ENCODE peak calls at places on chromosomes 4 and X, in seven cellular contexts. One of them, this sample, is unnamed.

GRCh38 chr4:23279377-23279988 is 586.7 kb downstream of the GBA3 start:
- DNase-seq in K562: no peak
- DNase-seq in dorsolateral prefrontal cortex: no peak
- DNase-seq in IMR-90: no peak
- DNase-seq in upper lobe of right lung: no peak
- DNase-seq in GM12878: no peak
- DNase-seq in upper lobe of left lung: no peak
- DNase-seq in this sample: no peak

GRCh38 chr4:69075061-69075792 is 21.0 kb upstream of the UGT2B7 start:
- DNase-seq in K562: no peak
- DNase-seq in dorsolateral prefrontal cortex: no peak
- DNase-seq in IMR-90: peak; percentile 49
- DNase-seq in upper lobe of right lung: no peak
- DNase-seq in GM12878: no peak
- DNase-seq in upper lobe of left lung: no peak
- DNase-seq in this sample: no peak

GRCh38 chrX:11137543-11138139 is 26.5 kb downstream of the HCCS start:
- DNase-seq in K562: no peak
- DNase-seq in dorsolateral prefrontal cortex: no peak
- DNase-seq in IMR-90: peak; percentile 52
- DNase-seq in upper lobe of right lung: no peak
- DNase-seq in GM12878: no peak
- DNase-seq in upper lobe of left lung: no peak
- DNase-seq in this sample: no peak

GRCh38 chr4:112290341-112290740 is 4.6 kb upstream of the TIFA start:
- DNase-seq in K562: no peak
- DNase-seq in dorsolateral prefrontal cortex: no peak
- DNase-seq in IMR-90: no peak
- DNase-seq in upper lobe of right lung: no peak
- DNase-seq in GM12878: no peak
- DNase-seq in upper lobe of left lung: no peak
- DNase-seq in this sample: no peak

GRCh38 chr4:4333265-4333706 is 43.2 kb downstream of the ZBTB49 start:
- DNase-seq in K562: no peak
- DNase-seq in dorsolateral prefrontal cortex: peak; percentile 36
- DNase-seq in IMR-90: peak; percentile 84
- DNase-seq in upper lobe of right lung: peak; percentile 57
- DNase-seq in GM12878: no peak
- DNase-seq in upper lobe of left lung: no peak
- DNase-seq in this sample: no peak

GRCh38 chr4:39227906-39228305 is 45.6 kb downstream of the WDR19 start:
- DNase-seq in K562: no peak
- DNase-seq in dorsolateral prefrontal cortex: no peak
- DNase-seq in IMR-90: peak; percentile 51
- DNase-seq in upper lobe of right lung: no peak
- DNase-seq in GM12878: no peak
- DNase-seq in upper lobe of left lung: no peak
- DNase-seq in this sample: no peak

GRCh38 chr4:52585379-52585778 is 73.7 kb downstream of the USP46 start:
- DNase-seq in K562: no peak
- DNase-seq in dorsolateral prefrontal cortex: no peak
- DNase-seq in IMR-90: no peak
- DNase-seq in upper lobe of right lung: no peak
- DNase-seq in GM12878: no peak
- DNase-seq in upper lobe of left lung: no peak
- DNase-seq in this sample: no peak

GRCh38 chrX:93673869-93674271 is at the start of gene FAM133A:
- DNase-seq in K562: no peak
- DNase-seq in dorsolateral prefrontal cortex: no peak
- DNase-seq in IMR-90: peak; percentile 4
- DNase-seq in upper lobe of right lung: no peak
- DNase-seq in GM12878: no peak
- DNase-seq in upper lobe of left lung: no peak
- DNase-seq in this sample: no peak

GRCh38 chr4:184807261-184807660 is 18.5 kb downstream of the ACSL1 start:
- DNase-seq in K562: no peak
- DNase-seq in dorsolateral prefrontal cortex: no peak
- DNase-seq in IMR-90: no peak
- DNase-seq in upper lobe of right lung: no peak
- DNase-seq in GM12878: no peak
- DNase-seq in upper lobe of left lung: no peak
- DNase-seq in this sample: no peak

GRCh38 chr4:143587703-143588102 is 74.2 kb downstream of the SMARCA5 start:
- DNase-seq in K562: no peak
- DNase-seq in dorsolateral prefrontal cortex: no peak
- DNase-seq in IMR-90: no peak
- DNase-seq in upper lobe of right lung: no peak
- DNase-seq in GM12878: no peak
- DNase-seq in upper lobe of left lung: no peak
- DNase-seq in this sample: no peak

GRCh38 chr4:77634132-77634785 is 28.6 kb downstream of the CXCL13 start:
- DNase-seq in K562: no peak
- DNase-seq in dorsolateral prefrontal cortex: no peak
- DNase-seq in IMR-90: no peak
- DNase-seq in upper lobe of right lung: no peak
- DNase-seq in GM12878: no peak
- DNase-seq in upper lobe of left lung: no peak
- DNase-seq in this sample: no peak

GRCh38 chr4:87150498-87151261 is 69.7 kb downstream of the KLHL8 start:
- DNase-seq in K562: peak; percentile 57
- DNase-seq in dorsolateral prefrontal cortex: no peak
- DNase-seq in IMR-90: peak; percentile 71
- DNase-seq in upper lobe of right lung: no peak
- DNase-seq in GM12878: peak; percentile 35
- DNase-seq in upper lobe of left lung: no peak
- DNase-seq in this sample: no peak

GRCh38 chr4:36651253-36651652 is 369.8 kb downstream of the DTHD1 start:
- DNase-seq in K562: no peak
- DNase-seq in dorsolateral prefrontal cortex: no peak
- DNase-seq in IMR-90: no peak
- DNase-seq in upper lobe of right lung: no peak
- DNase-seq in GM12878: peak; percentile 79
- DNase-seq in upper lobe of left lung: no peak
- DNase-seq in this sample: no peak

GRCh38 chrX:49910344-49910743 is 12.1 kb upstream of the CLCN5 start:
- DNase-seq in K562: no peak
- DNase-seq in dorsolateral prefrontal cortex: no peak
- DNase-seq in IMR-90: no peak
- DNase-seq in upper lobe of right lung: no peak
- DNase-seq in GM12878: no peak
- DNase-seq in upper lobe of left lung: no peak
- DNase-seq in this sample: no peak

GRCh38 chr4:48943387-48943786 is 36.8 kb upstream of the OCIAD2 start:
- DNase-seq in K562: no peak
- DNase-seq in dorsolateral prefrontal cortex: no peak
- DNase-seq in IMR-90: no peak
- DNase-seq in upper lobe of right lung: no peak
- DNase-seq in GM12878: no peak
- DNase-seq in upper lobe of left lung: no peak
- DNase-seq in this sample: no peak

GRCh38 chr4:83328486-83328885 is 6.2 kb downstream of the HPSE start:
- DNase-seq in K562: peak; percentile 21
- DNase-seq in dorsolateral prefrontal cortex: no peak
- DNase-seq in IMR-90: no peak
- DNase-seq in upper lobe of right lung: no peak
- DNase-seq in GM12878: no peak
- DNase-seq in upper lobe of left lung: no peak
- DNase-seq in this sample: no peak

GRCh38 chr4:17780461-17781071 is 855 bp downstream of the FAM184B start:
- DNase-seq in K562: no peak
- DNase-seq in dorsolateral prefrontal cortex: no peak
- DNase-seq in IMR-90: peak; percentile 47
- DNase-seq in upper lobe of right lung: no peak
- DNase-seq in GM12878: no peak
- DNase-seq in upper lobe of left lung: no peak
- DNase-seq in this sample: no peak

GRCh38 chrX:63930140-63930539 is 145.1 kb upstream of the ARHGEF9 start:
- DNase-seq in K562: no peak
- DNase-seq in dorsolateral prefrontal cortex: no peak
- DNase-seq in IMR-90: no peak
- DNase-seq in upper lobe of right lung: no peak
- DNase-seq in GM12878: no peak
- DNase-seq in upper lobe of left lung: no peak
- DNase-seq in this sample: no peak

GRCh38 chr4:101655005-101655404 is 135.5 kb upstream of the BANK1 start:
- DNase-seq in K562: no peak
- DNase-seq in dorsolateral prefrontal cortex: no peak
- DNase-seq in IMR-90: no peak
- DNase-seq in upper lobe of right lung: no peak
- DNase-seq in GM12878: no peak
- DNase-seq in upper lobe of left lung: no peak
- DNase-seq in this sample: no peak

GRCh38 chr4:1329408-1330371 is 17.3 kb upstream of the UVSSA start:
- DNase-seq in K562: no peak
- DNase-seq in dorsolateral prefrontal cortex: no peak
- DNase-seq in IMR-90: no peak
- DNase-seq in upper lobe of right lung: no peak
- DNase-seq in GM12878: no peak
- DNase-seq in upper lobe of left lung: peak; percentile 81
- DNase-seq in this sample: no peak

GRCh38 chrX:113962338-113962737 is 621.5 kb upstream of the HTR2C start:
- DNase-seq in K562: no peak
- DNase-seq in dorsolateral prefrontal cortex: no peak
- DNase-seq in IMR-90: no peak
- DNase-seq in upper lobe of right lung: no peak
- DNase-seq in GM12878: no peak
- DNase-seq in upper lobe of left lung: no peak
- DNase-seq in this sample: no peak
- H3K27ac ChIP-seq in K562: no peak overlapping the region
- H3K27ac ChIP-seq in dorsolateral prefrontal cortex: no peak overlapping the region
- H3K27ac ChIP-seq in IMR-90: no peak overlapping the region
- H3K27ac ChIP-seq in upper lobe of right lung: no peak overlapping the region
- H3K27ac ChIP-seq in GM12878: no peak overlapping the region
- H3K27ac ChIP-seq in upper lobe of left lung: no peak overlapping the region
- H3K27ac ChIP-seq in this sample: no peak overlapping the region

DNA sequence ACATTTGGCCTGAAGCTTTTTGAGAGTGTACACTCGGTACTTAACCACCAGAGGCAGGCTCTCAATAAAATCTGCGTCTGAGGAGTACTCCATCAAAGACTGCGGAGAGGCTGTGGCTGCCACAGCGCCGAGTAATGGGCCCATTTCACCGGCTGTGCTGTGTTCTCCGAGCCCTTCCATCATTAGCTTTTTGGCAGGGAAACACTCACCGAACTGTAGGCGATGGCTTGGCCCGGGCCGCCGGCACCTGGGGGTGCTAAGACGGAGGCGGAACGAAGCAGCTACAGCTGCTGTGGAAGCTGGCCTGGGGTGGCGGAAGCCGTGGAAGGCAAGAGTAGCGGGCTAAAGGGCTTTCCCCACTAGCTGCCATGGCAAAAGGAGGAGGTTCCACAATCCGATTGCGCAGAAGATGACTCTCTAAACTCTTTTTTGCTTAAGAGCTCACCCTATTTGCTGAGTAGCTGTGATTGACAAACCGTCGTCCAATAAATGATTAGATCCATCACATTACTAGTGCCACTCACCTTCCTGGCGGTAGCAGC is 48.5 kb upstream of the PABPC1L2A start:
- DNase-seq in K562: no peak
- DNase-seq in dorsolateral prefrontal cortex: no peak
- DNase-seq in IMR-90: no peak
- DNase-seq in upper lobe of right lung: peak; percentile 61
- DNase-seq in GM12878: no peak
- DNase-seq in upper lobe of left lung: peak; percentile 40
- DNase-seq in this sample: no peak
- TF ChIP-seq CTCF in K562: no peak
- TF ChIP-seq CTCF in dorsolateral prefrontal cortex: no peak
- TF ChIP-seq CTCF in IMR-90: no peak
- TF ChIP-seq CTCF in upper lobe of right lung: no peak
- TF ChIP-seq CTCF in GM12878: no peak
- TF ChIP-seq CTCF in upper lobe of left lung: no peak
- TF ChIP-seq CTCF in this sample: no peak

GRCh38 chrX:154749856-154750255 is 1.0 kb downstream of the GAB3 start:
- DNase-seq in K562: no peak
- DNase-seq in dorsolateral prefrontal cortex: no peak
- DNase-seq in IMR-90: no peak
- DNase-seq in upper lobe of right lung: no peak
- DNase-seq in GM12878: no peak
- DNase-seq in upper lobe of left lung: no peak
- DNase-seq in this sample: no peak
- H3K27ac ChIP-seq in K562: peak overlapping the region; percentile 87
- H3K27ac ChIP-seq in dorsolateral prefrontal cortex: no peak overlapping the region
- H3K27ac ChIP-seq in IMR-90: no peak overlapping the region
- H3K27ac ChIP-seq in upper lobe of right lung: peak overlapping the region; percentile 87
- H3K27ac ChIP-seq in GM12878: no peak overlapping the region
- H3K27ac ChIP-seq in upper lobe of left lung: peak overlapping the region; percentile 82
- H3K27ac ChIP-seq in this sample: peak overlapping the region; percentile 92

GRCh38 chr4:44446801-44447562 is 1.6 kb downstream of the KCTD8 start:
- DNase-seq in K562: no peak
- DNase-seq in dorsolateral prefrontal cortex: no peak
- DNase-seq in IMR-90: no peak
- DNase-seq in upper lobe of right lung: peak; percentile 54
- DNase-seq in GM12878: no peak
- DNase-seq in upper lobe of left lung: peak; percentile 29
- DNase-seq in this sample: peak; percentile 53

GRCh38 chr4:44448548-44449443 is at the start of gene KCTD8:
- DNase-seq in K562: peak; percentile 42
- DNase-seq in dorsolateral prefrontal cortex: peak; percentile 96
- DNase-seq in IMR-90: peak; percentile 39
- DNase-seq in upper lobe of right lung: peak; percentile 87
- DNase-seq in GM12878: peak; percentile 1
- DNase-seq in upper lobe of left lung: peak; percentile 93
- DNase-seq in this sample: peak; percentile 84

GRCh38 chr4:44446191-44446590 is 2.4 kb downstream of the KCTD8 start:
- DNase-seq in K562: no peak
- DNase-seq in dorsolateral prefrontal cortex: no peak
- DNase-seq in IMR-90: no peak
- DNase-seq in upper lobe of right lung: no peak
- DNase-seq in GM12878: no peak
- DNase-seq in upper lobe of left lung: no peak
- DNase-seq in this sample: no peak

DNA sequence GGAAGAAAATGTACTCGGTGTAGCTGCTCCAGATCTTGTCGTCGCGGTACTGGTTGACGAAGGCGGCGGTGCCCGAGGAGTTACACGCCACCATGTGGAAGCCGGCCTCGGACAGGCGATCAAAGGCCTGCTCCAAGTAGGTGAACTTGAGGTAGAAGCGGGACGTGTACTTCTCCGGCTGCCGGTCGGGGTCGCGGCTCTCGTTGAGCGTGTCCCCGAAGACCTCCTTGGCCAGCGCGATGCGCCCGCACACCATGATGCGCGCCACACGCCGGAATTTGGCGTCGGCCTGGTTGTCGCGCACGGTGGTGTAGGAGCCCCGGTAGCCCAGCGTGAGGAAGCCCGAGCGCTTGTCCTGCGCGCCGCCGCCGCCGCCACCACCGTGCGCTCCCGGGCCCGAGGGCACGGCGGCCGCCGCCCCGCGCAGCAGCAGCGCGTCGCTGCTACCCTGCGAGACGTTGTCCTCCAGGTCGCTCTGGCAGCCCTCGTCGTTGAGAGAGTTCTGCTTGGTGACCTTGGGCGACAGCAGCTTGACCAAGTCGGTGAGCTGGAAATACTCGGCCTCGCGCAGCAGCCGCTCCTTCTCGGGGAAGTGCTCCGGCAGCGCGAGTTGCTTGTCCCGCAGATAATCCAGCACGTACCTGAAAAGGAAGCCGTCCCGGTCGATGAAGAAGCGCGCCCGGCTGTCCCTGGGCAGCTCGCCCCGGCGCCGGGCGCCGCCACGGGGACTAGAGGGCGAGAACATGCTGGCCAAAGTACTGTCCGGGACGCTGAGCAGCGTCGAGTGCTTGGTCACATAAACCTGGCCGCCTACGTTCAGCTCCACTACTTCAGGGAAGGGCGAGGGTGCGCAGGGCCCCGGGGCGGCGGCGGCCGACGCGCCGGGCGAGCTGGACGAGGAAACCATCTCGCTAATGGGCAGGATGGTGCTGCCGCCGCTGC is 775 bp downstream of the KCTD8 start:
- DNase-seq in K562: no peak
- DNase-seq in dorsolateral prefrontal cortex: peak; percentile 70
- DNase-seq in IMR-90: no peak
- DNase-seq in upper lobe of right lung: peak; percentile 61
- DNase-seq in GM12878: no peak
- DNase-seq in upper lobe of left lung: peak; percentile 81
- DNase-seq in this sample: peak; percentile 68
- TF ChIP-seq CTCF in K562: no peak
- TF ChIP-seq CTCF in dorsolateral prefrontal cortex: peak; percentile 25
- TF ChIP-seq CTCF in IMR-90: no peak
- TF ChIP-seq CTCF in upper lobe of right lung: no peak
- TF ChIP-seq CTCF in GM12878: no peak
- TF ChIP-seq CTCF in upper lobe of left lung: no peak
- TF ChIP-seq CTCF in this sample: no peak

This sample was measured in coronary artery.